ENCODE peak calls at places on chromosomes 13 and 19, in six cellular contexts. One of them, this sample, is unnamed.

GRCh38 chr13:44048326-44048725 is 168.6 kb downstream of the LACC1 start:
- DNase-seq in mesendoderm: no peak
- DNase-seq in H9: no peak
- DNase-seq in IMR-90: no peak
- DNase-seq in H1: no peak
- DNase-seq in neuronal stem cell: no peak
- DNase-seq in this sample: no peak

GRCh38 chr13:26449063-26449848 is 108.2 kb upstream of the WASF3 start:
- DNase-seq in H1: no peak
- DNase-seq in mesendoderm: no peak
- DNase-seq in H9: no peak
- DNase-seq in neuronal stem cell: no peak
- DNase-seq in IMR-90: peak; percentile 7
- DNase-seq in this sample: no peak

GRCh38 chr19:56740478-56740877 is 68.9 kb upstream of the ZNF835 start:
- DNase-seq in IMR-90: no peak
- DNase-seq in H9: no peak
- DNase-seq in mesendoderm: peak; percentile 31
- DNase-seq in H1: no peak
- DNase-seq in neuronal stem cell: no peak
- DNase-seq in this sample: no peak

GRCh38 chr13:111474136-111475002 is 153.9 kb downstream of the TEX29 start:
- DNase-seq in IMR-90: peak; percentile 35
- DNase-seq in mesendoderm: peak; percentile 65
- DNase-seq in H1: peak; percentile 47
- DNase-seq in H9: peak; percentile 64
- DNase-seq in neuronal stem cell: peak; percentile 54
- DNase-seq in this sample: peak; percentile 33

GRCh38 chr13:83622422-83622784 is 259.9 kb downstream of the SLITRK1 start:
- DNase-seq in H9: no peak
- DNase-seq in H1: no peak
- DNase-seq in IMR-90: peak; percentile 28
- DNase-seq in neuronal stem cell: no peak
- DNase-seq in mesendoderm: no peak
- DNase-seq in this sample: no peak

GRCh38 chr13:114143806-114144605 is 11.6 kb upstream of the RASA3 start:
- DNase-seq in H9: peak; percentile 74
- DNase-seq in H1: peak; percentile 59
- DNase-seq in mesendoderm: peak; percentile 71
- DNase-seq in IMR-90: no peak
- DNase-seq in neuronal stem cell: no peak
- DNase-seq in this sample: no peak

GRCh38 chr19:46408611-46409039 is 4.7 kb downstream of the CCDC8 start:
- DNase-seq in IMR-90: peak; percentile 28
- DNase-seq in neuronal stem cell: no peak
- DNase-seq in H1: no peak
- DNase-seq in H9: no peak
- DNase-seq in mesendoderm: peak; percentile 62
- DNase-seq in this sample: peak; percentile 87

GRCh38 chr19:28596561-28597071 is 616.3 kb downstream of the UQCRFS1 start:
- DNase-seq in neuronal stem cell: no peak
- DNase-seq in H9: no peak
- DNase-seq in H1: no peak
- DNase-seq in mesendoderm: no peak
- DNase-seq in IMR-90: no peak
- DNase-seq in this sample: no peak

GRCh38 chr19:36987091-36987490 is 71.0 kb downstream of the ZNF568 start:
- DNase-seq in IMR-90: no peak
- DNase-seq in H9: no peak
- DNase-seq in mesendoderm: no peak
- DNase-seq in neuronal stem cell: no peak
- DNase-seq in H1: no peak
- DNase-seq in this sample: no peak

GRCh38 chr13:43185206-43185605 is 161.8 kb downstream of the DNAJC15 start:
- DNase-seq in H1: no peak
- DNase-seq in mesendoderm: peak; percentile 56
- DNase-seq in IMR-90: no peak
- DNase-seq in H9: no peak
- DNase-seq in neuronal stem cell: no peak
- DNase-seq in this sample: no peak

GRCh38 chr13:106296723-106297122 is 238.7 kb downstream of the EFNB2 start:
- DNase-seq in mesendoderm: no peak
- DNase-seq in IMR-90: no peak
- DNase-seq in neuronal stem cell: no peak
- DNase-seq in H9: no peak
- DNase-seq in H1: no peak
- DNase-seq in this sample: no peak

GRCh38 chr19:34254552-34255432 is at the start of gene GARRE1:
- DNase-seq in neuronal stem cell: peak; percentile 48
- DNase-seq in H9: peak; percentile 41
- DNase-seq in IMR-90: peak; percentile 24
- DNase-seq in mesendoderm: peak; percentile 54
- DNase-seq in H1: peak; percentile 70
- DNase-seq in this sample: no peak

DNA sequence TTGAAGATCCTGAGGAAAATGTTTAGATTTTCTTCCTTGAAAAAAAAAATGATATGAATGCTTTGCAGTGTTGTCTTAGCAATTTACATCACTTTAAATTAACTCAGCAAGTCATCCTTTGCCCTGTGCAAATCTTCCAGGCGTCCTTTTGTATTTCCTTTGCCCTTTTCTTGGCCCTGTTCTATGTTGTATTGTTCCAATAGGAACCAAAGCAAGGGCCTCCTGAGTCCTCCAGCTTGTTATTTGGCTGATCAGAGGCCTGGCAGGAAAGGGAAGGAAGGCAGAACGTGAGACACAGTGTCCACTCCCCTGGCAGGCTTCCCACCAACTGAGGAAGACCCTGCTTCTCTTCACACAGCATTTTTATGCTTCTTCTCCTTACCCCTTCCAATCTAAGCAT is 260.2 kb upstream of the MIR17HG start:
- DNase-seq in H9: no peak
- DNase-seq in IMR-90: no peak
- DNase-seq in mesendoderm: no peak
- DNase-seq in H1: no peak
- DNase-seq in neuronal stem cell: no peak
- DNase-seq in this sample: no peak
- H2BK15ac ChIP-seq in H9: no peak overlapping the region
- H2BK15ac ChIP-seq in IMR-90: no peak overlapping the region
- H2BK15ac ChIP-seq in mesendoderm: no peak overlapping the region
- H2BK15ac ChIP-seq in H1: no peak overlapping the region
- H2BK15ac ChIP-seq in neuronal stem cell: no peak overlapping the region
- H2BK15ac ChIP-seq in this sample: no peak overlapping the region

GRCh38 chr13:110447058-110447511 is 114.4 kb downstream of the RAB20 start:
- DNase-seq in IMR-90: peak; percentile 35
- DNase-seq in H9: no peak
- DNase-seq in mesendoderm: peak; percentile 47
- DNase-seq in H1: no peak
- DNase-seq in neuronal stem cell: no peak
- DNase-seq in this sample: peak; percentile 50
- H2BK5ac ChIP-seq in IMR-90: no peak overlapping the region
- H2BK5ac ChIP-seq in H9: no peak overlapping the region
- H2BK5ac ChIP-seq in mesendoderm: no peak overlapping the region
- H2BK5ac ChIP-seq in H1: no peak overlapping the region
- H2BK5ac ChIP-seq in neuronal stem cell: no peak overlapping the region
- H2BK5ac ChIP-seq in this sample: no peak overlapping the region

DNA sequence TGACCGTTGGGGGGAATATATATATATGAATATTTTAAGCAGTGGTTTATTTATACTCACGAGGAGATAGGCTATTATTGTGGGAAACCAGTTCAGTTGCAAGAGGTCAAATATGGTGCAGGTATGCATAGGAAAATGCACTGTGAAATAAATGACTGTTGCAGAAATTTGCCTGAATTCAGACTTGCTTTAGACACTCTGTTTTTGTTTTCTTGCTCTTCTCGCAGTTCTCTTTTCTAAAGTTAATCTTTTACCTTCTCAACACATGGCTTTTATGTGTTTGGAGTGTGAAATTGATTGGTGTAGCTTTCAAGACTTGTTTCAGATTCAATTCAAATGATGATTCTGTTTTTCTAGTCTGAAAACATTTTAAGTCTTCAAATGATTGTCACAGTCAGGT is 109.7 kb downstream of the LRCH1 start:
- DNase-seq in H9: no peak
- DNase-seq in mesendoderm: no peak
- DNase-seq in IMR-90: no peak
- DNase-seq in neuronal stem cell: no peak
- DNase-seq in H1: no peak
- DNase-seq in this sample: no peak
- H2BK15ac ChIP-seq in H9: no peak overlapping the region
- H2BK15ac ChIP-seq in mesendoderm: no peak overlapping the region
- H2BK15ac ChIP-seq in IMR-90: no peak overlapping the region
- H2BK15ac ChIP-seq in neuronal stem cell: no peak overlapping the region
- H2BK15ac ChIP-seq in H1: no peak overlapping the region
- H2BK15ac ChIP-seq in this sample: no peak overlapping the region

GRCh38 chr13:21060063-21060826 is 1.1 kb downstream of the LATS2 start:
- DNase-seq in mesendoderm: peak; percentile 77
- DNase-seq in H1: peak; percentile 62
- DNase-seq in neuronal stem cell: no peak
- DNase-seq in IMR-90: peak; percentile 51
- DNase-seq in H9: no peak
- DNase-seq in this sample: peak; percentile 60
- H2BK5ac ChIP-seq in mesendoderm: no peak overlapping the region
- H2BK5ac ChIP-seq in H1: no peak overlapping the region
- H2BK5ac ChIP-seq in neuronal stem cell: peak overlapping the region; percentile 99
- H2BK5ac ChIP-seq in IMR-90: peak overlapping the region; percentile 99
- H2BK5ac ChIP-seq in H9: no peak overlapping the region
- H2BK5ac ChIP-seq in this sample: peak overlapping the region; percentile 100

This sample was measured in mesenchymal stem cell.